ENCODE peak calls at places on chromosomes 4 and X, in four cellular contexts. V is K562, M is H1, W is HepG2. Q is an unnamed sample.

GRCh38 chr4:137310156-137310555 is 222.1 kb downstream of the PCDH18 start:
- DNase-seq in V (no peak), M (no peak), W (no peak), Q (no peak)

GRCh38 chrX:141619336-141619735 is 29.8 kb downstream of the SPANXA2 start:
- DNase-seq in V (no peak), M (no peak), W (no peak), Q (no peak)

GRCh38 chr4:164931551-164932324 is 45.7 kb downstream of the TRIM61 start:
- DNase-seq in V (no peak), M (no peak), W (no peak), Q (no peak)

GRCh38 chr4:127782025-127782274 is 172 bp upstream of the HSPA4L start:
- DNase-seq in V (peak; percentile 91), M (peak; percentile 83), W (no peak), Q (peak; percentile 85)

GRCh38 chr4:120842046-120842445 is 80.5 kb downstream of the PRDM5 start:
- DNase-seq in V (no peak), M (no peak), W (no peak), Q (no peak)

GRCh38 chr4:5976431-5976830 is 41.8 kb downstream of the C4orf50 start:
- DNase-seq in V (no peak), M (no peak), W (no peak), Q (no peak)

GRCh38 chr4:28010543-28011235 is 1150.0 kb downstream of the STIM2 start:
- DNase-seq in V (no peak), M (no peak), W (no peak), Q (no peak)

GRCh38 chrX:29461039-29461438 is 754.3 kb upstream of the MAGEB2 start:
- DNase-seq in V (no peak), M (no peak), W (no peak), Q (no peak)

GRCh38 chr4:173909294-173909693 is 374.2 kb downstream of the FBXO8 start:
- DNase-seq in V (no peak), M (no peak), W (no peak), Q (no peak)

GRCh38 chr4:576245-576821 is at the start of gene TMEM271:
- DNase-seq in V (no peak), M (no peak), W (no peak), Q (no peak)

GRCh38 chrX:40440841-40441240 is 139.9 kb upstream of the ATP6AP2 start:
- DNase-seq in V (no peak), M (no peak), W (no peak), Q (no peak)

GRCh38 chr4:1381944-1382541 is 24.2 kb downstream of the NKX1-1 start:
- DNase-seq in V (no peak), M (no peak), W (no peak), Q (no peak)

GRCh38 chr4:80192937-80193336 is 4.4 kb upstream of the PRDM8 start:
- DNase-seq in V (no peak), M (no peak), W (no peak), Q (no peak)

GRCh38 chr4:152032722-152033131 is 271.9 kb upstream of the GATB start:
- DNase-seq in V (no peak), M (no peak), W (no peak), Q (no peak)

GRCh38 chr4:74205559-74205958 is 47.6 kb downstream of the MTHFD2L start:
- DNase-seq in V (no peak), M (no peak), W (no peak), Q (no peak)

GRCh38 chr4:4971796-4972195 is 47.5 kb downstream of the CYTL1 start:
- DNase-seq in V (no peak), M (no peak), W (no peak), Q (no peak)

GRCh38 chrX:15600071-15600470 is 689 bp downstream of the ACE2 start:
- DNase-seq in V (no peak), M (no peak), W (no peak), Q (no peak)

GRCh38 chr4:7068883-7069282 is 1.0 kb upstream of the GRPEL1 start:
- DNase-seq in V (peak; percentile 42), M (no peak), W (no peak), Q (no peak)

GRCh38 chrX:20471483-20471882 is 204.8 kb upstream of the RPS6KA3 start:
- DNase-seq in V (no peak), M (no peak), W (peak; percentile 95), Q (no peak)

GRCh38 chrX:74923942-74924448 is 1.3 kb downstream of the NEXMIF start:
- DNase-seq in V (no peak), M (no peak), W (no peak), Q (no peak)

GRCh38 chrX:11792461-11793421 is 34.7 kb downstream of the MSL3 start:
- DNase-seq in V (no peak), M (no peak), W (no peak), Q (no peak)

GRCh38 chrX:22922961-22923360 is 76.8 kb upstream of the DDX53 start:
- DNase-seq in V (no peak), M (no peak), W (no peak), Q (no peak)

GRCh38 chr4:76760214-76760613 is 137.7 kb downstream of the SOWAHB start:
- DNase-seq in V (no peak), M (no peak), W (no peak), Q (no peak)

GRCh38 chr4:36256398-36256828 is 12.1 kb upstream of the ARAP2 start:
- DNase-seq in V (no peak), M (no peak), W (no peak), Q (no peak)

GRCh38 chr4:3677671-3678070 is 88.5 kb upstream of the ADRA2C start:
- DNase-seq in V (no peak), M (no peak), W (no peak), Q (no peak)

GRCh38 chr4:41288254-41288653 is 31.5 kb downstream of the UCHL1 start:
- DNase-seq in V (no peak), M (no peak), W (no peak), Q (no peak)

GRCh38 chr4:41290486-41290885 is 33.8 kb downstream of the UCHL1 start:
- DNase-seq in V (no peak), M (no peak), W (no peak), Q (no peak)

GRCh38 chr4:41285202-41285876 is 28.6 kb downstream of the UCHL1 start:
- DNase-seq in V (no peak), M (no peak), W (no peak), Q (no peak)

GRCh38 chr4:41287852-41288251 is 31.1 kb downstream of the UCHL1 start:
- DNase-seq in V (no peak), M (no peak), W (no peak), Q (no peak)

DNA sequence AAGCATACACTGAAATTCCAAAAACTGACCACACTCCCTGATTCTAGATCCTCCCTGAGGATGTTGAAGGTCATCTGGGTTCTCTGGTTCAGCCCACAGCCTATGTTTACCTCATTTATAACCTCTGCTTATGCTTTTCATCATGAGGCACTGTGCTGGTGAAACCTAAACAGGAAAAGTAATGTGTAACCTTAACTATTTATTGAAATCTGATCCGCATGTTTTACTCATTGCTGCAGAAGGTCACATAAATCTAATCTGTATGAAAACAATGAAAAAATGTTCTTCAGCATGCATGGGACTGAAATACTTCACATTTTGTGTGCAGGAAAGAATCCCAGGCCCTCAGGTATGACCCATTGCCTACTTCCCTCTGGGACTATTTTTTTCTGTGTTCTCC is 30.3 kb downstream of the UCHL1 start:
- DNase-seq in V (no peak), M (no peak), W (no peak), Q (peak; percentile 35)
- TF ChIP-seq JUN in V (no peak), M (no peak), W (no peak), Q (no peak)

GRCh38 chr4:168880811-168881595 is 129.1 kb downstream of the CBR4 start:
- DNase-seq in V (no peak), M (no peak), W (peak; percentile 49), Q (no peak)

GRCh38 chr4:168884251-168885124 is 125.6 kb downstream of the CBR4 start:
- DNase-seq in V (no peak), M (no peak), W (no peak), Q (no peak)

GRCh38 chr4:168883513-168883912 is 126.5 kb downstream of the CBR4 start:
- DNase-seq in V (no peak), M (no peak), W (no peak), Q (no peak)

GRCh38 chr4:168881754-168882153 is 128.3 kb downstream of the CBR4 start:
- DNase-seq in V (no peak), M (no peak), W (no peak), Q (no peak)

GRCh38 chr4:168882650-168883233 is 127.3 kb downstream of the CBR4 start:
- DNase-seq in V (no peak), M (no peak), W (peak; percentile 9), Q (no peak)
- TF ChIP-seq CEBPB in V (no peak), M (peak; percentile 61), W (peak; percentile 70), Q (peak; percentile 76)

GRCh38 chr4:182642831-182643230 is 274.4 kb downstream of the DCTD start:
- DNase-seq in V (no peak), M (no peak), W (peak; percentile 9), Q (peak; percentile 0)
- TF ChIP-seq JUN in V (no peak), M (no peak), W (no peak), Q (no peak)

DNA sequence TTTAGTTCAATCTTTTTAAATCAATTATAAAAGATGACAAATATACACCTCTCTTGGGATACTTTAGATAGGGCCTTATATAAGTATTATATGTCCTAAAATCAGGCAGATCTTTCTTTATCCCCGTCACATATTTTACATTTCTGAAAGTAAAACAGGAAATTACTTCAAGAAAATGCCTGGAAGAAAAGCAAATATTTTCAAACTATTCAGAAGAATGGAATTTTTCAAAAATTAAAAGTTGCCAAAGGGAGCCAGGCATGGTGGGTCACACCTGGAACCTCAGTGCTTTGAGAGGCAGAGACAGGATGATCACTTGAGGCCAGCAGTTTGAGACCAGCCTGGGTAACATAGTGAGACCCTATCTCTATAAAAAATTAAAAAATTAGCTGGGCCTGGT is 34.4 kb downstream of the MGARP start:
- DNase-seq in V (no peak), M (no peak), W (no peak), Q (no peak)
- TF ChIP-seq CEBPB in V (no peak), M (no peak), W (no peak), Q (no peak)

DNA sequence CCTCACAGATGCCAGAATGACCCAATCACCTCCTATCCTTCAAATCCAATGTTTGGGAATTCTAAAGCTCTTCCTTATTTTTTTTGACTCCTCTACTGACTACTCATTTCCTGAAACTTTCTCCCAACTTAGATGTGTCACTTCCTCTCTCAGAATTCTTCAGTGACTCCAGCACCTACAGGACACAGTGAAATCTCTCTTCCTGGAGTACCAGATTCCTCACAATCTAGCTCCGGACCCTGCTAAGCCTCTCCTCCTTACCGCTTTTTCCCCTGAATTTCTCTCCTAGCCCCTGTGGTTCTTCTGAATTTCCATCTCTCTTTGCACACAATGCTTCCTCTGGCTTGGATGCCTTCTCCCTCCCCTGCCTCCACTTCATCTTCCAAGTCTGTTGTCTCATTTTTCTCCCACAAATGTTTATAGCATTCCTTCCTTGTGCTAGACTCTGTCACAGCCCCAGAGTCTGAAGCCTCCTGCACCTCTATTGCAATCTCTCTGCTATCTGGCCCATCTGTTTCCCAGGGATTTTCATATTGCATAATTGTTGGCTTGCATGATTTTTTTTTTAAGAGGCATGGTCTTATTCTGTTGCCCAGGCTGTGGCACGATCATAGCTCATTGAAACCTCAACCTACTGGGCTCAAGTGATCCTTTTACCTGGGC is 80.1 kb downstream of the ANAPC4 start:
- DNase-seq in V (no peak), M (no peak), W (no peak), Q (no peak)
- TF ChIP-seq JUN in V (no peak), M (no peak), W (no peak), Q (no peak)